ENCODE peak calls at places on chromosomes 5 and 9, in five cellular contexts. One of them, this sample, is unnamed.

GRCh38 chr5:113292535-113292934 is 142.3 kb downstream of the TSSK1B start:
- DNase-seq in mesendoderm: no peak
- DNase-seq in IMR-90: peak
- DNase-seq in H1: no peak
- DNase-seq in H9: no peak
- DNase-seq in this sample: peak

GRCh38 chr5:91207248-91207647 is 175.9 kb downstream of the ARRDC3 start:
- DNase-seq in mesendoderm: no peak
- DNase-seq in IMR-90: peak
- DNase-seq in H1: no peak
- DNase-seq in H9: no peak
- DNase-seq in this sample: no peak

GRCh38 chr5:138543730-138544104 is 681 bp upstream of the ETF1 start:
- DNase-seq in mesendoderm: no peak
- DNase-seq in IMR-90: no peak
- DNase-seq in H1: no peak
- DNase-seq in H9: no peak
- DNase-seq in this sample: no peak

GRCh38 chr5:963673-964531 is 44.7 kb upstream of the NKD2 start:
- DNase-seq in mesendoderm: no peak
- DNase-seq in IMR-90: peak
- DNase-seq in H1: no peak
- DNase-seq in H9: no peak
- DNase-seq in this sample: peak

GRCh38 chr5:173265433-173265832 is 30.4 kb upstream of the NKX2-5 start:
- DNase-seq in mesendoderm: no peak
- DNase-seq in IMR-90: no peak
- DNase-seq in H1: no peak
- DNase-seq in H9: no peak
- DNase-seq in this sample: no peak

GRCh38 chr5:131654309-131654708 is 19.3 kb upstream of the RAPGEF6 start:
- DNase-seq in mesendoderm: no peak
- DNase-seq in IMR-90: no peak
- DNase-seq in H1: no peak
- DNase-seq in H9: no peak
- DNase-seq in this sample: no peak

GRCh38 chr5:174529925-174530681 is 194.3 kb upstream of the MSX2 start:
- DNase-seq in mesendoderm: no peak
- DNase-seq in IMR-90: no peak
- DNase-seq in H1: no peak
- DNase-seq in H9: no peak
- DNase-seq in this sample: no peak

GRCh38 chr9:113446323-113446740 is 17.2 kb upstream of the RGS3 start:
- DNase-seq in mesendoderm: peak
- DNase-seq in IMR-90: peak
- DNase-seq in H1: no peak
- DNase-seq in H9: no peak
- DNase-seq in this sample: peak

GRCh38 chr9:122053546-122053945 is 39.6 kb downstream of the TTLL11 start:
- DNase-seq in mesendoderm: no peak
- DNase-seq in IMR-90: no peak
- DNase-seq in H1: no peak
- DNase-seq in H9: no peak
- DNase-seq in this sample: no peak

GRCh38 chr5:54083851-54084250 is 226.5 kb downstream of the ARL15 start:
- DNase-seq in mesendoderm: no peak
- DNase-seq in IMR-90: peak
- DNase-seq in H1: no peak
- DNase-seq in H9: no peak
- DNase-seq in this sample: no peak

GRCh38 chr9:97109194-97109811 is 70.4 kb upstream of the CTSV start:
- DNase-seq in mesendoderm: peak
- DNase-seq in IMR-90: peak
- DNase-seq in H1: peak
- DNase-seq in H9: peak
- DNase-seq in this sample: peak

GRCh38 chr5:100900142-100900795 is 2.8 kb downstream of the ST8SIA4 start:
- DNase-seq in mesendoderm: peak
- DNase-seq in IMR-90: no peak
- DNase-seq in H1: no peak
- DNase-seq in H9: peak
- DNase-seq in this sample: peak

GRCh38 chr9:89892920-89893319 is 288.1 kb downstream of the GADD45G start:
- DNase-seq in mesendoderm: no peak
- DNase-seq in IMR-90: no peak
- DNase-seq in H1: no peak
- DNase-seq in H9: peak
- DNase-seq in this sample: no peak

GRCh38 chr9:136712690-136713554 is 550 bp downstream of the DIPK1B start:
- DNase-seq in mesendoderm: no peak
- DNase-seq in IMR-90: no peak
- DNase-seq in H1: no peak
- DNase-seq in H9: peak
- DNase-seq in this sample: no peak
- H3K4ac ChIP-seq in mesendoderm: peak
- H3K4ac ChIP-seq in IMR-90: no peak
- H3K4ac ChIP-seq in H1: no peak
- H3K4ac ChIP-seq in H9: no peak
- H3K4ac ChIP-seq in this sample: peak

DNA sequence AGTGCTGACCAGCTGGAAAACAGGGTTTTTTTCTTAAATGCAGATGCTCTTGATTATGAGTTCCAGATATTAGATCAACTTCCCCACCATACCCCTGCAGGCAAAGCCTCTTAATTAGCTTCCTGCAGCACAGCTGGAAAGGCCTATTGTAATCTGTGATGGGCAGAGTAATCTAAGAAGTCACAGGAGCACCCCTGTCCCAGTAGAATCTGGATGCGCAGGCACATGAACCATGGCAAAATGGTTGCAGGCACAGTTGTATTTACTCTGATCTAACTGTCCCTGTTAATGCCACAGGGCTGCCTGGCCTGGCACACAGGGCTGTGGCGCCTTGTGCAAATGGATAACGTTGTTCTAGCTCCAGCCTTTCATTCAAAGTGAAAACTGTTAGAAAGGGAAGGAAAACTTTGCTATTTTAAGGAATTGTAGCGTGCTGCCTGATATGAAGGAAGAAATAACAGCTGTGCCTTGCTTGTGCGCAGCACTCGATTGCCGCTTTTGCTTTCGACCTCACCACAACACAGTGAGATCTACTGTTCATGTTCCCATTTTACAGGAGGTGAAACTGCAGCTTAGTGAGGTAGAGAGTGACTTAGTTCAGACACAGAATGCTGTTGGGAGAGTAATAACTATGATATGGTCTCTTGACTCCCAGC is 2.3 kb downstream of the TGFBI start:
- DNase-seq in mesendoderm: no peak
- DNase-seq in IMR-90: no peak
- DNase-seq in H1: no peak
- DNase-seq in H9: no peak
- DNase-seq in this sample: no peak
- H3K4ac ChIP-seq in mesendoderm: no peak
- H3K4ac ChIP-seq in IMR-90: peak
- H3K4ac ChIP-seq in H1: no peak
- H3K4ac ChIP-seq in H9: no peak
- H3K4ac ChIP-seq in this sample: peak

DNA sequence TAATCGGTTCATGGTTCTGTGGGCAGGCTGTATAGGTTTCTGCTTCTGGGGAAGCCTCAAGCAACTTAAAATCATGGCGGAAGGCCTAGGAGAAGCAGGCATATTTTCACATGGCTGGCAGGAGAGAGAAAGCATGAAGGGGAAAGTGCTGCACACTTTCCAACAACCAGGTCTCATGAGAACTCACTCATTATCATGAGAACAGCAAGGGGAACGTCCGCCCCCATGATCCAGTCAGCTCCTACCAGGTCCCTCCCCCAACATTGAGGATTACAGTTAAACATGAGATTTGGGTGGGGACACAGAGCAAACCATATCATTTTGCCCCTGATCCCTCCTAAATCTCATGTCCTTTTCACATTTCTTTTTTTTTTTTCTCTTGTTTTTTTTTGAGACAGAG is 82.1 kb downstream of the EHMT1 start:
- DNase-seq in mesendoderm: no peak
- DNase-seq in IMR-90: no peak
- DNase-seq in H1: no peak
- DNase-seq in H9: no peak
- DNase-seq in this sample: no peak
- H3K4ac ChIP-seq in mesendoderm: no peak
- H3K4ac ChIP-seq in IMR-90: no peak
- H3K4ac ChIP-seq in H1: no peak
- H3K4ac ChIP-seq in H9: no peak
- H3K4ac ChIP-seq in this sample: no peak

DNA sequence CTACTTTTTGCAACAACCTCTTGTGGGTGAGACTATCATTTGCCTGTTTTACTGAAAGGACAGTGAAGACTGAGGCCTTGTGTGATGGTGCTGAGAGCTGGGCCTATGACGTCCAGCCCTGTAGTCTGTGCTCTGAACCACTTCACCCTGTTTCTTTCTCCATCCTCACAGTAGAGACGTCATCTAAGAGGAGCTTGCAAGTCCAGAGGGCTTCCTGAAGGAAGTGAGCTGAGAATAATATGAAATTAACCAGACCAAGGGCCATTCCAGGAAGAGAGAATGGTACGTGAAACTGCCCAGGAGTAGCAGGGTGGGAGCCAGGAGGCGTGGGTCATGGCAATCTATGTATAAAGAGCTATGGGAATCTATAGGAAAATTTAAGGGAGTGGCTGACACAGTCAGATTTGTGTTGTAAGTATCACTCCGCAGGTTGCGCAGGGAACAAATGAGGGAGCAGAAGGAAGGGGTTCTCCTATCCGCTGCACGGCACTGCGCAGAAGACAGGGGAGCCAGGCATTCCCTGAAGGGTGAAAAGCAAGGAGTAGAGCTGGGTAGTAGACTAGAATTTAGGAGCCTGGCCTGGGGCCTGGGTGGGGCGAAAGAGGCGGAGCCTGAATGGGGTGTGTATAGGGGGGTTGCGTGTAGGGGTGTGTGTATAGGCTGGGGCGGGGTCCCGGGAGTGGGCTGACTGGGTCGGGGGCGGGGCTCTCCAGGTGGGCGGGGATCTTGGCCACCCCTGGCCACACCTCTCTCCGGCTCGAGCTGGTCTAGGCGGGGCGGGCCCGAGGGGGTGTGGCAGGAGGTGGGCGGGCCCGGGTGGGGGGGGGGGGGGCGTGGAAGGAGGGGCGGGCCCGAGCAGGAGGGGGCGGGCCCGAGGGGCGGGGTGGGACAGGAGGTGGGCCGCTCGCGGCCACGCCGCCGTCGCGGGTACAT is at the start of gene FGFR4:
- DNase-seq in mesendoderm: peak
- DNase-seq in IMR-90: peak
- DNase-seq in H1: peak
- DNase-seq in H9: peak
- DNase-seq in this sample: peak
- H3K4ac ChIP-seq in mesendoderm: peak
- H3K4ac ChIP-seq in IMR-90: no peak
- H3K4ac ChIP-seq in H1: peak
- H3K4ac ChIP-seq in H9: no peak
- H3K4ac ChIP-seq in this sample: peak

GRCh38 chr5:14174235-14174636 is 31.1 kb downstream of the TRIO start:
- DNase-seq in mesendoderm: peak
- DNase-seq in IMR-90: peak
- DNase-seq in H1: no peak
- DNase-seq in H9: peak
- DNase-seq in this sample: peak
- H3K4ac ChIP-seq in mesendoderm: no peak
- H3K4ac ChIP-seq in IMR-90: peak
- H3K4ac ChIP-seq in H1: no peak
- H3K4ac ChIP-seq in H9: no peak
- H3K4ac ChIP-seq in this sample: peak

DNA sequence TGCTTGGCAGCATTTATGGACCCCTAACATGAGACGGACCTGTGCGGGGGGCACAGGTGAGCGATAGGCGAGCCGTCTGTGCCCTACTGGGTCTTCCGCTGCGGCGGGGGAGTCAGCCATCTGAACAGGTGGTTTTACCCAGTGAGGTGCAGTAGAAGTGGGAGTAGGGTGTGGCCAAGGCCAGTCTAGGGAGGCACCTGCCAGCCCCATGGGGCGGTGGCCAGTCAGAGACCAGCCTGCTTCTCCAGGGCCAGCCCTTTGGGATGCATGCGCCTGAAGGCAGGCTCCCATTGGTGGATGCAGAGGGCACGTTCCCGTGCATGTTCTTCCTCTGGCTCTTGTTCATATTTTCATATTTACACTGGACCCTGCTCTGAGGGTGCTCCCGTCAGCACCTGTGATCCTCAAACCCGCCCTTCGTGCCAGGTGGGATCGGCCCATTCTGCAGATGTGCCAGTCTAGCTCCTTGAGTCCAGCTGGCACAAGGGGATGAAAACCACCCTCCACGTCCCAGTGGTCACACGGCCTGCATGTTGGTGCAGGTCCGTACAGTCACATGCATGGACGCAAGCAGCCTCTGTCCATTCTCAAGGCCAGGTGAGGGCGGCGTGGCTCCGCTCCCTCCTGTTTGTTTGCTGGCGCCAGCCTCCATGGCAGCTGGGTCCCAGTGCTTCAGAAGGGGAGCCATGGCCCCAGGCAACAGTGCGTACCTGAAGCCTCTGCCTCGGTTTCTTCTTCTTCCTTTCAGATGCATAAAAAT is 9.0 kb downstream of the COL5A1 start:
- DNase-seq in mesendoderm: no peak
- DNase-seq in IMR-90: no peak
- DNase-seq in H1: no peak
- DNase-seq in H9: no peak
- DNase-seq in this sample: no peak
- H3K4ac ChIP-seq in mesendoderm: no peak
- H3K4ac ChIP-seq in IMR-90: no peak
- H3K4ac ChIP-seq in H1: no peak
- H3K4ac ChIP-seq in H9: no peak
- H3K4ac ChIP-seq in this sample: no peak

GRCh38 chr5:179803651-179804598 is 2.7 kb downstream of the MGAT4B start:
- DNase-seq in mesendoderm: no peak
- DNase-seq in IMR-90: peak
- DNase-seq in H1: no peak
- DNase-seq in H9: no peak
- DNase-seq in this sample: peak
- H3K4ac ChIP-seq in mesendoderm: no peak
- H3K4ac ChIP-seq in IMR-90: peak
- H3K4ac ChIP-seq in H1: no peak
- H3K4ac ChIP-seq in H9: no peak
- H3K4ac ChIP-seq in this sample: peak